ENCODE peak calls at places on chromosomes 4 and X, in five cellular contexts. One of them, this sample, is unnamed.

GRCh38 chrX:136065044-136065671 is 79.9 kb downstream of the SLC9A6 start:
- DNase-seq in osteocyte: no peak
- DNase-seq in GM12865: no peak
- DNase-seq in endodermal cell: no peak
- DNase-seq in mammary epithelial cell: no peak
- DNase-seq in this sample: no peak

GRCh38 chrX:42247241-42247640 is 323.9 kb upstream of the CASK start:
- DNase-seq in osteocyte: no peak
- DNase-seq in GM12865: peak
- DNase-seq in endodermal cell: no peak
- DNase-seq in mammary epithelial cell: no peak
- DNase-seq in this sample: no peak

GRCh38 chr4:7697821-7698220 is 241.8 kb downstream of the AFAP1 start:
- DNase-seq in osteocyte: no peak
- DNase-seq in GM12865: no peak
- DNase-seq in endodermal cell: no peak
- DNase-seq in mammary epithelial cell: no peak
- DNase-seq in this sample: no peak

GRCh38 chr4:19054916-19055315 is 1033.4 kb upstream of the LCORL start:
- DNase-seq in osteocyte: no peak
- DNase-seq in GM12865: no peak
- DNase-seq in endodermal cell: no peak
- DNase-seq in mammary epithelial cell: no peak
- DNase-seq in this sample: no peak

GRCh38 chrX:130669233-130669632 is 233.8 kb downstream of the ENOX2 start:
- DNase-seq in osteocyte: no peak
- DNase-seq in GM12865: no peak
- DNase-seq in endodermal cell: no peak
- DNase-seq in mammary epithelial cell: peak
- DNase-seq in this sample: no peak

GRCh38 chr4:10734697-10735096 is 50.1 kb upstream of the CLNK start:
- DNase-seq in osteocyte: no peak
- DNase-seq in GM12865: no peak
- DNase-seq in endodermal cell: peak
- DNase-seq in mammary epithelial cell: no peak
- DNase-seq in this sample: no peak

GRCh38 chr4:113637363-113637762 is 124.2 kb downstream of the CAMK2D start:
- DNase-seq in osteocyte: no peak
- DNase-seq in GM12865: no peak
- DNase-seq in endodermal cell: no peak
- DNase-seq in mammary epithelial cell: peak
- DNase-seq in this sample: no peak

GRCh38 chr4:38902695-38903094 is 35.1 kb downstream of the FAM114A1 start:
- DNase-seq in osteocyte: no peak
- DNase-seq in GM12865: peak
- DNase-seq in endodermal cell: no peak
- DNase-seq in mammary epithelial cell: peak
- DNase-seq in this sample: peak

GRCh38 chrX:10457092-10457491 is 163.3 kb downstream of the MID1 start:
- DNase-seq in osteocyte: no peak
- DNase-seq in GM12865: no peak
- DNase-seq in endodermal cell: no peak
- DNase-seq in mammary epithelial cell: no peak
- DNase-seq in this sample: no peak

GRCh38 chr4:174523003-174523693 is 860 bp upstream of the HPGD start:
- DNase-seq in osteocyte: no peak
- DNase-seq in GM12865: no peak
- DNase-seq in endodermal cell: peak
- DNase-seq in mammary epithelial cell: no peak
- DNase-seq in this sample: no peak

DNA sequence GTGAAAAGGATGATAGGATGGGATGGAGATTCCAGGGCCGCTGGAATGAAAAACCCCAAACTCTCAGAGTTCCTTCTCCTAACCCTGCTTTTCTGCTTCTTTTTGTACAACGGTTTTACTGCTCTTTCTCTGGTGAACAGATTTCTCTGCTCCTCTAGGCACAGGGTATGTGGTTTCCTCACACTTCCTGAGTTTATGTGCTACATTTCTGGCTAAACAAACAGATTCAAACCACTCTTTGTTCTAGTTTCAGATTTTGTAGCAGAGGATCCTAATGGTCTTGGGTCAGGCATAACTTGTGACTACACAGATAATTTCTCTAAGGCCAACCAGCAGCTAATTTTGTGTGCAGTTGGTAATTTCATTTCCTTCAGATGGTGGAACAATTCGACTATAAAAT is 52.6 kb downstream of the OSTC start:
- DNase-seq in osteocyte: no peak
- DNase-seq in GM12865: peak
- DNase-seq in endodermal cell: no peak
- DNase-seq in mammary epithelial cell: no peak
- DNase-seq in this sample: no peak
- TF ChIP-seq CTCF in osteocyte: no peak
- TF ChIP-seq CTCF in GM12865: no peak
- TF ChIP-seq CTCF in endodermal cell: no peak
- TF ChIP-seq CTCF in mammary epithelial cell: no peak
- TF ChIP-seq CTCF in this sample: no peak

GRCh38 chrX:101462892-101463291 is 22.4 kb upstream of the ARMCX4 start:
- DNase-seq in osteocyte: no peak
- DNase-seq in GM12865: peak
- DNase-seq in endodermal cell: no peak
- DNase-seq in mammary epithelial cell: peak
- DNase-seq in this sample: no peak
- TF ChIP-seq CTCF in osteocyte: peak
- TF ChIP-seq CTCF in GM12865: no peak
- TF ChIP-seq CTCF in endodermal cell: peak
- TF ChIP-seq CTCF in mammary epithelial cell: peak
- TF ChIP-seq CTCF in this sample: no peak

GRCh38 chrX:154547245-154548027 is at the start of gene IKBKG:
- DNase-seq in osteocyte: peak
- DNase-seq in GM12865: peak
- DNase-seq in endodermal cell: peak
- DNase-seq in mammary epithelial cell: peak
- DNase-seq in this sample: peak

GRCh38 chrX:154544885-154545284 is 1.8 kb downstream of the G6PD start:
- DNase-seq in osteocyte: no peak
- DNase-seq in GM12865: no peak
- DNase-seq in endodermal cell: no peak
- DNase-seq in mammary epithelial cell: no peak
- DNase-seq in this sample: no peak

GRCh38 chrX:154548028-154548316 is 552 bp downstream of the IKBKG start:
- DNase-seq in osteocyte: no peak
- DNase-seq in GM12865: no peak
- DNase-seq in endodermal cell: no peak
- DNase-seq in mammary epithelial cell: no peak
- DNase-seq in this sample: no peak

GRCh38 chrX:154545673-154546274 is 872 bp downstream of the G6PD start:
- DNase-seq in osteocyte: no peak
- DNase-seq in GM12865: no peak
- DNase-seq in endodermal cell: no peak
- DNase-seq in mammary epithelial cell: no peak
- DNase-seq in this sample: no peak

DNA sequence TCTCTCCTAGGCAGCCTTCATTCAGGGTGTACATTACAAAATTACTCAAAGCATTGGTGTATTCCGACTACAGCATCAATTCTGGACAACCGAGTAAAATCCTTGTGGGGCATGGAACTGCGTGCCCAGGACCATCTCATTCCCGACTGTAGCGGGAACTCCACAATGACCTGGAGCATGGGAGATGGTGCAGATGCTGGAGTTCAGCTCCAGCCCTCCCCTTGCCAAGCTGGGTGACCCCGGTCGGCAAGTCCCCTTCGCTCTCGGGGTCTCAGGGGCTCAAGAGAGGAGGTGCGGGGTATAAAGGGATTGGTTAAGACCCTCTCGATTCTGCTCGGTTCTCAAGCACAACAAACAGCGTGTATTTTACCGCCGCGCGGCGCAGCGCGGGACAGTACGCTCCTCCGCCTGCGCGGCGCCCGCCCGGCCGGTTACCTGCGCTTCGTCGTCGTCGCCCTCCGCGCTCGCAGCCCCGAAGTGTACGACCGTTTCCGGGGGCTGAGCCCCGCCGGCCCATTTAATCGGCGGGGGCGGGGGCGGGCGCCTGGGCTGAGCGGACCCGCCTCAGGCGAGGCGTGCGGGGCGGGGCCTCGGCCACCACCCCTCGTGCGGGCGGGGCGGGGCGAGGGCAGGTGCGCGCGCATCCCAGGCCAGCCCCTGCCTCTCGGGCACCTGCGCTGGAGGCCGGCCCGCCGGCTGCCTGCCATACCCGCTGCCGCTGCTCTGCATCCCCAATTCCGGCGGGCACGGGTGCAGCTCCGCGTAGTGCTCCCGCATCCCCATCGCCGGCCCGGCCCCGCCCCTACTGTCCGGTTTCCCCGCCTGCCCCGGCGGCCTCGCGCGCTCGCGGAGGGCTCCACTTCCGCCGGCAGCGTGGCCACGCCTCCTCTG is at the start of gene G6PD:
- DNase-seq in osteocyte: no peak
- DNase-seq in GM12865: peak
- DNase-seq in endodermal cell: peak
- DNase-seq in mammary epithelial cell: peak
- DNase-seq in this sample: peak
- TF ChIP-seq CTCF in osteocyte: no peak
- TF ChIP-seq CTCF in GM12865: no peak
- TF ChIP-seq CTCF in endodermal cell: no peak
- TF ChIP-seq CTCF in mammary epithelial cell: no peak
- TF ChIP-seq CTCF in this sample: no peak

DNA sequence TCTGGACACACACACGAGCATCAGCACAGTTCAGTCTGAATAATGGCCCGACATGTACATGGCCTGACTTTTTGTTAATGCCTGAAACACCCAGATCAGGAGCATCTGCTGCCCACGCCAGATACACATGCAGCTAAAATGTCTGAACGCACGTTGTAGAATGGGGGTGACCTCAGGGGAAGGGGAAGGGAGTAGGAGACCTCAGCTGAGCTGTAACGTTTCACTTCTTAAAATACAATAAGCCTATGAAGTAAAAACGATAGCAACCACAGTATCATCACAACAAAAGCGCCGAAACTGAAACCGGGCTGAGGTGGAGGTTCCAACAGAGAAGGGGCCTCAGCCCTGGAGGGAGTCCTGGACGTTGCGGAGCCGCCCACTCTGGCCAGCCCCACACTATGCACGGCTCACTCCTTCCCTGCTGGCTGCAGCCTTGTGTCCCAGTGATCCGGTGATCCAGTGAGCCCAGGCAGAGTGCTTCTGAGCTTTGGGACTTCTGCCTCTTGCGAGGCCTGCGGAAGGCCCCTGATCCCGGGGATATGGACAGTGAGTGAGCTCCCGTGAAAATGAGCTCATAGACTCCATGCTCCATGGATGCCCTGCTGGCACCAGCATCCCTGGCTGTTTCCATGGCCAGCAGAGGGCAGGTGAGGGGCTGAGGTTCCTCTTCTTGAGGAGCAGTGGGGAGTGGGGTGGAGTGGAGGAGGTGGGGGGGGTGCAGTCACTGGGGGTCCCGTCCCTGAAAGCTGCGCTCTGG is 52.0 kb downstream of the HMX1 start:
- DNase-seq in osteocyte: peak
- DNase-seq in GM12865: peak
- DNase-seq in endodermal cell: peak
- DNase-seq in mammary epithelial cell: no peak
- DNase-seq in this sample: no peak
- TF ChIP-seq CTCF in osteocyte: no peak
- TF ChIP-seq CTCF in GM12865: no peak
- TF ChIP-seq CTCF in endodermal cell: peak
- TF ChIP-seq CTCF in mammary epithelial cell: no peak
- TF ChIP-seq CTCF in this sample: no peak

GRCh38 chr4:80036949-80037348 is 36.1 kb downstream of the ANTXR2 start:
- DNase-seq in osteocyte: no peak
- DNase-seq in GM12865: no peak
- DNase-seq in endodermal cell: no peak
- DNase-seq in mammary epithelial cell: no peak
- DNase-seq in this sample: no peak

GRCh38 chr4:80029364-80029763 is 43.7 kb downstream of the ANTXR2 start:
- DNase-seq in osteocyte: no peak
- DNase-seq in GM12865: no peak
- DNase-seq in endodermal cell: no peak
- DNase-seq in mammary epithelial cell: peak
- DNase-seq in this sample: no peak

GRCh38 chr4:80035336-80035735 is 37.7 kb downstream of the ANTXR2 start:
- DNase-seq in osteocyte: no peak
- DNase-seq in GM12865: peak
- DNase-seq in endodermal cell: no peak
- DNase-seq in mammary epithelial cell: no peak
- DNase-seq in this sample: no peak

GRCh38 chr4:80036306-80036705 is 36.7 kb downstream of the ANTXR2 start:
- DNase-seq in osteocyte: no peak
- DNase-seq in GM12865: no peak
- DNase-seq in endodermal cell: no peak
- DNase-seq in mammary epithelial cell: no peak
- DNase-seq in this sample: no peak

GRCh38 chr4:80033581-80033980 is 39.4 kb downstream of the ANTXR2 start:
- DNase-seq in osteocyte: no peak
- DNase-seq in GM12865: no peak
- DNase-seq in endodermal cell: no peak
- DNase-seq in mammary epithelial cell: no peak
- DNase-seq in this sample: no peak
- TF ChIP-seq CTCF in osteocyte: no peak
- TF ChIP-seq CTCF in GM12865: no peak
- TF ChIP-seq CTCF in endodermal cell: peak
- TF ChIP-seq CTCF in mammary epithelial cell: peak
- TF ChIP-seq CTCF in this sample: no peak

GRCh38 chrX:30794497-30794896 is 94.6 kb downstream of the TAB3 start:
- DNase-seq in osteocyte: peak
- DNase-seq in GM12865: no peak
- DNase-seq in endodermal cell: peak
- DNase-seq in mammary epithelial cell: no peak
- DNase-seq in this sample: no peak

GRCh38 chrX:30793075-30793766 is 95.8 kb downstream of the TAB3 start:
- DNase-seq in osteocyte: no peak
- DNase-seq in GM12865: no peak
- DNase-seq in endodermal cell: peak
- DNase-seq in mammary epithelial cell: no peak
- DNase-seq in this sample: no peak

GRCh38 chrX:30798810-30799209 is 90.2 kb downstream of the TAB3 start:
- DNase-seq in osteocyte: no peak
- DNase-seq in GM12865: no peak
- DNase-seq in endodermal cell: no peak
- DNase-seq in mammary epithelial cell: peak
- DNase-seq in this sample: no peak

GRCh38 chrX:30793767-30794103 is 95.3 kb downstream of the TAB3 start:
- DNase-seq in osteocyte: peak
- DNase-seq in GM12865: no peak
- DNase-seq in endodermal cell: no peak
- DNase-seq in mammary epithelial cell: no peak
- DNase-seq in this sample: no peak

GRCh38 chrX:30795981-30796958 is 92.8 kb downstream of the TAB3 start:
- DNase-seq in osteocyte: no peak
- DNase-seq in GM12865: no peak
- DNase-seq in endodermal cell: peak
- DNase-seq in mammary epithelial cell: no peak
- DNase-seq in this sample: no peak
- TF ChIP-seq CTCF in osteocyte: no peak
- TF ChIP-seq CTCF in GM12865: no peak
- TF ChIP-seq CTCF in endodermal cell: no peak
- TF ChIP-seq CTCF in mammary epithelial cell: no peak
- TF ChIP-seq CTCF in this sample: no peak